ENCODE peak calls at places on chromosomes 16 and 17, in five cellular contexts. One of them, this sample, is unnamed.

GRCh38 chr17:784143-784542 is 2.0 kb downstream of the MRM3 start:
- DNase-seq in posterior cingulate gyrus: no peak
- DNase-seq in activated CD8-positive, alpha-beta memory T cell treated with anti-CD3 and anti-CD28 coated beads for 1 hour: no peak
- DNase-seq in NCI-H774: no peak
- DNase-seq in occipital lobe: no peak
- DNase-seq in this sample: no peak

GRCh38 chr17:12078791-12079190 is 58.1 kb downstream of the MAP2K4 start:
- DNase-seq in posterior cingulate gyrus: no peak
- DNase-seq in activated CD8-positive, alpha-beta memory T cell treated with anti-CD3 and anti-CD28 coated beads for 1 hour: no peak
- DNase-seq in occipital lobe: no peak
- DNase-seq in NCI-H774: no peak
- DNase-seq in this sample: no peak

GRCh38 chr16:1990336-1991134 is 765 bp downstream of the SYNGR3 start:
- DNase-seq in NCI-H774: no peak
- DNase-seq in occipital lobe: no peak
- DNase-seq in activated CD8-positive, alpha-beta memory T cell treated with anti-CD3 and anti-CD28 coated beads for 1 hour: no peak
- DNase-seq in posterior cingulate gyrus: no peak
- DNase-seq in this sample: no peak

GRCh38 chr16:78705694-78706093 is 606.2 kb downstream of the WWOX start:
- DNase-seq in occipital lobe: no peak
- DNase-seq in posterior cingulate gyrus: no peak
- DNase-seq in NCI-H774: no peak
- DNase-seq in activated CD8-positive, alpha-beta memory T cell treated with anti-CD3 and anti-CD28 coated beads for 1 hour: no peak
- DNase-seq in this sample: no peak

GRCh38 chr16:78896280-78896679 is 704.3 kb downstream of the MAF start:
- DNase-seq in NCI-H774: no peak
- DNase-seq in activated CD8-positive, alpha-beta memory T cell treated with anti-CD3 and anti-CD28 coated beads for 1 hour: no peak
- DNase-seq in occipital lobe: no peak
- DNase-seq in posterior cingulate gyrus: no peak
- DNase-seq in this sample: no peak

GRCh38 chr16:84905965-84906460 is 86.2 kb downstream of the CRISPLD2 start:
- DNase-seq in NCI-H774: no peak
- DNase-seq in occipital lobe: no peak
- DNase-seq in activated CD8-positive, alpha-beta memory T cell treated with anti-CD3 and anti-CD28 coated beads for 1 hour: no peak
- DNase-seq in posterior cingulate gyrus: no peak
- DNase-seq in this sample: no peak

GRCh38 chr17:8470447-8471047 is 34.9 kb downstream of the NDEL1 start:
- DNase-seq in activated CD8-positive, alpha-beta memory T cell treated with anti-CD3 and anti-CD28 coated beads for 1 hour: no peak
- DNase-seq in occipital lobe: peak; percentile 54
- DNase-seq in NCI-H774: no peak
- DNase-seq in posterior cingulate gyrus: peak; percentile 77
- DNase-seq in this sample: no peak

GRCh38 chr16:3173892-3174617 is 13.9 kb upstream of the OR1F1 start:
- DNase-seq in activated CD8-positive, alpha-beta memory T cell treated with anti-CD3 and anti-CD28 coated beads for 1 hour: no peak
- DNase-seq in posterior cingulate gyrus: no peak
- DNase-seq in occipital lobe: no peak
- DNase-seq in NCI-H774: no peak
- DNase-seq in this sample: no peak

GRCh38 chr16:48235058-48235555 is 9.0 kb upstream of the LONP2 start:
- DNase-seq in NCI-H774: no peak
- DNase-seq in activated CD8-positive, alpha-beta memory T cell treated with anti-CD3 and anti-CD28 coated beads for 1 hour: no peak
- DNase-seq in occipital lobe: no peak
- DNase-seq in posterior cingulate gyrus: no peak
- DNase-seq in this sample: no peak

GRCh38 chr16:76729525-76729924 is 452.3 kb downstream of the CNTNAP4 start:
- DNase-seq in NCI-H774: no peak
- DNase-seq in posterior cingulate gyrus: no peak
- DNase-seq in activated CD8-positive, alpha-beta memory T cell treated with anti-CD3 and anti-CD28 coated beads for 1 hour: no peak
- DNase-seq in occipital lobe: no peak
- DNase-seq in this sample: no peak

GRCh38 chr17:45060824-45061605 is at the start of gene NMT1:
- DNase-seq in posterior cingulate gyrus: peak; percentile 98
- DNase-seq in NCI-H774: peak; percentile 99
- DNase-seq in occipital lobe: peak; percentile 99
- DNase-seq in activated CD8-positive, alpha-beta memory T cell treated with anti-CD3 and anti-CD28 coated beads for 1 hour: peak; percentile 84
- DNase-seq in this sample: peak; percentile 96